ENCODE peak calls at places on chromosomes 13 and 19, in four cellular contexts. One of them, this sample, is unnamed.

GRCh38 chr19:33035461-33035860 is 29.2 kb downstream of the RHPN2 start:
- DNase-seq in AG08396: no peak
- DNase-seq in Right ventricle myocardium superior: no peak
- DNase-seq in progenitor cell of endocrine pancreas: no peak
- DNase-seq in this sample: no peak

GRCh38 chr13:71252191-71252704 is 614.8 kb downstream of the DACH1 start:
- DNase-seq in AG08396: no peak
- DNase-seq in Right ventricle myocardium superior: no peak
- DNase-seq in progenitor cell of endocrine pancreas: no peak
- DNase-seq in this sample: no peak

GRCh38 chr13:111879719-111880118 is 187.2 kb upstream of the SOX1 start:
- DNase-seq in AG08396: no peak
- DNase-seq in Right ventricle myocardium superior: no peak
- DNase-seq in progenitor cell of endocrine pancreas: no peak
- DNase-seq in this sample: no peak

GRCh38 chr19:38291855-38292254 is 12.2 kb upstream of the C19orf33 start:
- DNase-seq in AG08396: no peak
- DNase-seq in Right ventricle myocardium superior: no peak
- DNase-seq in progenitor cell of endocrine pancreas: no peak
- DNase-seq in this sample: no peak

GRCh38 chr19:2048959-2049740 is 1.9 kb downstream of the MKNK2 start:
- DNase-seq in AG08396: no peak
- DNase-seq in Right ventricle myocardium superior: peak
- DNase-seq in progenitor cell of endocrine pancreas: no peak
- DNase-seq in this sample: no peak

GRCh38 chr13:49400755-49401659 is 42.9 kb downstream of the CAB39L start:
- DNase-seq in AG08396: peak
- DNase-seq in Right ventricle myocardium superior: no peak
- DNase-seq in progenitor cell of endocrine pancreas: no peak
- DNase-seq in this sample: no peak

GRCh38 chr19:34232566-34233481 is 21.5 kb upstream of the GARRE1 start:
- DNase-seq in AG08396: peak
- DNase-seq in Right ventricle myocardium superior: peak
- DNase-seq in progenitor cell of endocrine pancreas: no peak
- DNase-seq in this sample: peak

GRCh38 chr13:102191951-102192461 is 209.8 kb downstream of the FGF14 start:
- DNase-seq in AG08396: peak
- DNase-seq in Right ventricle myocardium superior: no peak
- DNase-seq in progenitor cell of endocrine pancreas: no peak
- DNase-seq in this sample: peak

GRCh38 chr19:41324231-41324702 is 14.3 kb downstream of the CCDC97 start:
- DNase-seq in AG08396: no peak
- DNase-seq in Right ventricle myocardium superior: no peak
- DNase-seq in progenitor cell of endocrine pancreas: no peak
- DNase-seq in this sample: no peak

GRCh38 chr13:50847501-50847900 is 4.0 kb upstream of the DLEU7 start:
- DNase-seq in AG08396: no peak
- DNase-seq in Right ventricle myocardium superior: no peak
- DNase-seq in progenitor cell of endocrine pancreas: no peak
- DNase-seq in this sample: no peak

GRCh38 chr13:106610511-106610910 is 42.6 kb upstream of the ARGLU1 start:
- DNase-seq in AG08396: peak
- DNase-seq in Right ventricle myocardium superior: no peak
- DNase-seq in progenitor cell of endocrine pancreas: no peak
- DNase-seq in this sample: peak

GRCh38 chr13:80157261-80157942 is 183.5 kb downstream of the SPRY2 start:
- DNase-seq in AG08396: no peak
- DNase-seq in Right ventricle myocardium superior: no peak
- DNase-seq in progenitor cell of endocrine pancreas: no peak
- DNase-seq in this sample: no peak

GRCh38 chr19:1416014-1416841 is 8.8 kb downstream of the DAZAP1 start:
- DNase-seq in AG08396: no peak
- DNase-seq in Right ventricle myocardium superior: no peak
- DNase-seq in progenitor cell of endocrine pancreas: no peak
- DNase-seq in this sample: no peak

GRCh38 chr19:16023558-16023915 is 52.8 kb upstream of the TPM4 start:
- DNase-seq in AG08396: no peak
- DNase-seq in Right ventricle myocardium superior: no peak
- DNase-seq in progenitor cell of endocrine pancreas: no peak
- DNase-seq in this sample: no peak

GRCh38 chr19:45767410-45767880 is 1.6 kb downstream of the SIX5 start:
- DNase-seq in AG08396: peak
- DNase-seq in Right ventricle myocardium superior: peak
- DNase-seq in progenitor cell of endocrine pancreas: no peak
- DNase-seq in this sample: peak

This sample was measured in RWPE1.